ENCODE peak calls at places on chromosomes 3 and 15, in five cellular contexts. K is iris pigment epithelial cell; G is NCI-H460; V is activated naive CD4-positive, alpha-beta T cell; M is A549. O is an unnamed sample.

GRCh38 chr3:54322354-54322753 is 200.0 kb downstream of the CACNA2D3 start:
- DNase-seq in K (no peak), G (peak), V (no peak), M (peak), O (no peak)

GRCh38 chr15:65368300-65368617 is 9.5 kb downstream of the IGDCC3 start:
- DNase-seq in K (no peak), G (no peak), V (no peak), M (no peak), O (no peak)

GRCh38 chr3:52442409-52443267 is 2.3 kb downstream of the SEMA3G start:
- DNase-seq in K (no peak), G (no peak), V (no peak), M (no peak), O (no peak)

GRCh38 chr3:123331651-123332050 is 117.2 kb downstream of the ADCY5 start:
- DNase-seq in K (no peak), G (no peak), V (no peak), M (no peak), O (no peak)

GRCh38 chr3:24936574-24936973 is 441.9 kb upstream of the THRB start:
- DNase-seq in K (no peak), G (no peak), V (no peak), M (no peak), O (no peak)

GRCh38 chr15:72227192-72227586 is 3.8 kb downstream of the PKM start:
- DNase-seq in K (peak), G (peak), V (no peak), M (peak), O (no peak)

GRCh38 chr15:83844742-83845141 is 190.8 kb downstream of the ADAMTSL3 start:
- DNase-seq in K (peak), G (no peak), V (no peak), M (no peak), O (no peak)

GRCh38 chr15:42141795-42142667 is 14.4 kb downstream of the PLA2G4F start:
- DNase-seq in K (no peak), G (no peak), V (no peak), M (no peak), O (no peak)

GRCh38 chr3:125037498-125038150 is 18.2 kb downstream of the HEG1 start:
- DNase-seq in K (no peak), G (no peak), V (no peak), M (no peak), O (no peak)

GRCh38 chr3:193248848-193249468 is 7.9 kb downstream of the PLAAT1 start:
- DNase-seq in K (no peak), G (no peak), V (no peak), M (no peak), O (no peak)

O was measured in central memory CD8-positive, alpha-beta T cell.